ENCODE peak calls at places on chromosomes 12 and 14, in seven cellular contexts. I is fibroblast of lung, X is PC-9, D is ascending aorta, Z is NT2/D1, K is right cardiac atrium, M is lower lobe of right lung. Y is an unnamed sample. For H3K27me3 and H3K4me1, the result is how much of the 10 kb centered on the place peaks cover.

GRCh38 chr12:11576104-11576503 is 73.4 kb upstream of the ETV6 start:
- DNase-seq in I (peak), Z (no peak), D (no peak), M (no peak), X (peak), K (no peak), Y (no peak)

GRCh38 chr12:122729583-122730214 is 945 bp downstream of the HCAR1 start:
- DNase-seq in D (no peak), K (no peak), X (no peak), I (no peak), M (no peak), Z (no peak), Y (no peak)

GRCh38 chr12:47280543-47281330 is 201.0 kb upstream of the AMIGO2 start:
- DNase-seq in I (no peak), K (no peak), D (no peak), Z (no peak), M (no peak), X (no peak), Y (no peak)

GRCh38 chr14:60653709-60654161 is 4.5 kb upstream of the SIX1 start:
- DNase-seq in I (no peak), X (no peak), Z (no peak), M (no peak), D (no peak), K (no peak), Y (no peak)

GRCh38 chr12:131833896-131834641 is 5.9 kb downstream of the MMP17 start:
- DNase-seq in D (no peak), K (no peak), X (no peak), Z (no peak), I (peak), M (no peak), Y (no peak)

GRCh38 chr12:31923063-31923412 is 36.2 kb upstream of the RESF1 start:
- DNase-seq in M (no peak), I (no peak), K (no peak), X (no peak), D (no peak), Z (no peak), Y (no peak)

GRCh38 chr12:23659151-23659550 is 290.3 kb downstream of the SOX5 start:
- DNase-seq in X (no peak), I (no peak), M (no peak), K (no peak), Z (no peak), D (no peak), Y (no peak)

GRCh38 chr12:65300679-65301349 is 22.3 kb downstream of the MSRB3 start:
- DNase-seq in Z (no peak), K (no peak), X (no peak), D (no peak), M (no peak), I (peak), Y (no peak)

GRCh38 chr12:124654666-124655316 is 87.4 kb upstream of the NCOR2 start:
- DNase-seq in K (peak), X (no peak), Z (no peak), I (no peak), D (peak), M (no peak), Y (no peak)

GRCh38 chr12:2961705-2962104 is 2.5 kb downstream of the TEAD4 start:
- DNase-seq in D (no peak), K (no peak), Z (no peak), I (no peak), X (no peak), M (no peak), Y (no peak)

GRCh38 chr12:102043928-102044327 is 17.9 kb downstream of the WASHC3 start:
- DNase-seq in X (no peak), Z (no peak), I (no peak), K (no peak), M (no peak), D (no peak), Y (no peak)

GRCh38 chr14:90545966-90546751 is 149.3 kb downstream of the CALM1 start:
- DNase-seq in M (peak), Z (no peak), X (no peak), D (peak), I (no peak), K (peak), Y (no peak)

GRCh38 chr12:67758119-67758873 is 109.8 kb downstream of the DYRK2 start:
- DNase-seq in M (no peak), K (no peak), X (no peak), D (no peak), Z (no peak), I (no peak), Y (no peak)

GRCh38 chr14:101235042-101235871 is 326.0 kb upstream of the DIO3 start:
- DNase-seq in K (peak), Z (peak), M (peak), I (peak), D (peak), X (no peak), Y (no peak)

GRCh38 chr14:52767058-52767833 is 24.2 kb downstream of the GNPNAT1 start:
- DNase-seq in D (no peak), X (no peak), I (no peak), Z (no peak), M (no peak), K (no peak), Y (no peak)

GRCh38 chr12:103912069-103912468 is 18.1 kb upstream of the HSP90B1 start:
- DNase-seq in M (no peak), D (no peak), Z (no peak), K (no peak), I (no peak), X (no peak), Y (no peak)

GRCh38 chr14:71143391-71144290 is 236.4 kb downstream of the PCNX1 start:
- DNase-seq in D (no peak), I (peak), K (no peak), Z (peak), M (no peak), X (peak), Y (peak)

GRCh38 chr12:62250671-62251608 is 9.3 kb upstream of the USP15 start:
- DNase-seq in X (no peak), I (peak), Z (no peak), D (no peak), M (no peak), K (no peak), Y (peak)

GRCh38 chr14:70697681-70698080 is 56.0 kb downstream of the TTC9 start:
- DNase-seq in Z (no peak), K (no peak), D (no peak), X (peak), M (no peak), I (no peak), Y (no peak)

GRCh38 chr12:50662121-50662480 is 101.8 kb upstream of the ATF1 start:
- DNase-seq in M (no peak), D (no peak), K (no peak), Z (no peak), I (no peak), X (no peak), Y (no peak)

GRCh38 chr12:51240971-51241370 is 2.3 kb downstream of the DAZAP2 start:
- DNase-seq in X (peak), M (no peak), Z (no peak), D (no peak), I (peak), K (no peak), Y (no peak)

GRCh38 chr12:30067156-30067555 is 283.4 kb upstream of the TMTC1 start:
- DNase-seq in Z (no peak), X (no peak), D (no peak), M (no peak), I (peak), K (no peak), Y (no peak)

GRCh38 chr12:116969615-116970575 is 59.1 kb downstream of the FBXW8 start:
- DNase-seq in M (peak), X (no peak), Z (no peak), I (peak), K (peak), D (no peak), Y (no peak)

GRCh38 chr14:105845725-105846309 is 319.4 kb downstream of the TMEM121 start:
- DNase-seq in X (no peak), M (no peak), D (no peak), I (no peak), Z (no peak), K (no peak), Y (no peak)

GRCh38 chr14:68147331-68147730 is 327.8 kb downstream of the RAD51B start:
- DNase-seq in K (no peak), I (peak), X (no peak), Z (no peak), D (no peak), M (no peak), Y (no peak)

GRCh38 chr14:30994681-30995620 is 30.5 kb upstream of the AP4S1 start:
- DNase-seq in I (peak), Z (no peak), X (no peak), D (no peak), K (no peak), M (no peak), Y (no peak)

GRCh38 chr12:1822699-1823098 is 2.3 kb downstream of the LRTM2 start:
- DNase-seq in M (no peak), Z (no peak), D (no peak), X (no peak), K (no peak), I (no peak), Y (no peak)
- H3K27me3 ChIP-seq in M (half or more), Z (under half), D (under half), X (half or more), K (under half), I (half or more), Y (half or more)

GRCh38 chr12:13437541-13437940 is 241.0 kb downstream of the EMP1 start:
- DNase-seq in D (no peak), X (no peak), K (no peak), Z (no peak), I (no peak), M (no peak), Y (no peak)

GRCh38 chr12:13435535-13435934 is 239.0 kb downstream of the EMP1 start:
- DNase-seq in K (no peak), D (no peak), X (no peak), I (no peak), Z (peak), M (no peak), Y (no peak)

GRCh38 chr12:13436182-13436581 is 239.7 kb downstream of the EMP1 start:
- DNase-seq in D (no peak), M (no peak), K (no peak), X (no peak), Z (peak), I (no peak), Y (no peak)

GRCh38 chr12:13433768-13434167 is 237.2 kb downstream of the EMP1 start:
- DNase-seq in Z (no peak), I (no peak), D (no peak), X (no peak), M (no peak), K (no peak), Y (no peak)

GRCh38 chr12:13436696-13437391 is 240.3 kb downstream of the EMP1 start:
- DNase-seq in D (peak), M (no peak), Z (no peak), I (no peak), X (no peak), K (peak), Y (no peak)
- H3K4me1 ChIP-seq in D (under half), M (under half), Z (under half), I (under half), X (under half), K (under half), Y (under half)

GRCh38 chr12:54413284-54414190 is 5.5 kb downstream of the ITGA5 start:
- DNase-seq in K (peak), Z (no peak), M (peak), I (no peak), D (no peak), X (no peak), Y (no peak)

GRCh38 chr12:54409267-54409666 is 9.8 kb downstream of the ITGA5 start:
- DNase-seq in I (no peak), Z (no peak), X (peak), D (no peak), K (peak), M (no peak), Y (no peak)

GRCh38 chr12:54412786-54413185 is 6.3 kb downstream of the ITGA5 start:
- DNase-seq in D (no peak), Z (no peak), K (no peak), X (no peak), M (no peak), I (no peak), Y (no peak)

GRCh38 chr12:54412348-54412747 is 6.7 kb downstream of the ITGA5 start:
- DNase-seq in K (no peak), M (no peak), Z (no peak), I (no peak), D (no peak), X (no peak), Y (no peak)

GRCh38 chr12:54411398-54412241 is 7.4 kb downstream of the ITGA5 start:
- DNase-seq in I (peak), K (peak), Z (no peak), D (peak), X (peak), M (peak), Y (peak)
- H3K4me3 ChIP-seq in I (no peak), K (no peak), Z (no peak), D (peak), X (no peak), M (no peak), Y (no peak)

DNA sequence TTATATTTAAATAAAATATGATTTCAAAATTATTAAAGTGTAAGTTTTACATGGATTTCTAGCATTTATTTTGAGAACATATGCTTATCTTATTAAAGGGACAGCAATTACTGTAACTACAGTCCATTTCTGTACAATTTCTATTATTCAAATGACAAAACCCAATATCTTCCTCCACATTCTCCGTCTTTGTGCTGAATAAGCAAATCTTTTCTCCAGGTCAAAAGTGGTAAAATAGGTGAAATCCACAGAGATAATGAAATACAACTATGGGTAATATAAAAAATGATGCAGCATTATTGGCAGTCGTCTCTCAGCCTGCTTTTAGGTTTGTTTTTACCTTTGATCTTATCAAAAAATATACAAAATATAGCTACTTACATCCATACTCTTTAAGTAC is 79.4 kb upstream of the OTX2 start:
- DNase-seq in I (no peak), D (no peak), Z (no peak), X (no peak), M (no peak), K (no peak), Y (no peak)
- H3K27me3 ChIP-seq in I (under half), D (under half), Z (under half), X (under half), M (under half), K (under half), Y (under half)

GRCh38 chr12:92136883-92137582 is 8.6 kb downstream of the BTG1 start:
- DNase-seq in K (no peak), Z (no peak), D (no peak), I (peak), X (peak), M (no peak), Y (peak)
- H3K4me1 ChIP-seq in K (under half), Z (under half), D (under half), I (under half), X (half or more), M (half or more), Y (half or more)

GRCh38 chr12:111409403-111410228 is 3.9 kb downstream of the SH2B3 start:
- DNase-seq in D (peak), I (peak), K (peak), X (peak), M (peak), Z (no peak), Y (no peak)
- H3K4me3 ChIP-seq in D (peak), I (no peak), K (no peak), X (peak), M (peak), Z (no peak), Y (no peak)

GRCh38 chr12:111030800-111031199 is 110.4 kb upstream of the MYL2 start:
- DNase-seq in I (no peak), M (no peak), X (no peak), D (no peak), K (no peak), Z (no peak), Y (no peak)

GRCh38 chr12:111027431-111027830 is 107.1 kb upstream of the MYL2 start:
- DNase-seq in I (no peak), M (no peak), X (no peak), Z (no peak), D (no peak), K (no peak), Y (no peak)

GRCh38 chr12:111029305-111029704 is 108.9 kb upstream of the MYL2 start:
- DNase-seq in X (no peak), M (no peak), K (no peak), D (no peak), I (no peak), Z (no peak), Y (no peak)

GRCh38 chr12:111028830-111029229 is 108.5 kb upstream of the MYL2 start:
- DNase-seq in Z (no peak), K (no peak), M (no peak), D (no peak), I (no peak), X (no peak), Y (no peak)

GRCh38 chr12:111029732-111030131 is 109.4 kb upstream of the MYL2 start:
- DNase-seq in M (no peak), K (no peak), Z (no peak), D (no peak), I (no peak), X (no peak), Y (no peak)
- H3K27me3 ChIP-seq in M (half or more), K (under half), Z (under half), D (under half), I (under half), X (half or more), Y (half or more)

DNA sequence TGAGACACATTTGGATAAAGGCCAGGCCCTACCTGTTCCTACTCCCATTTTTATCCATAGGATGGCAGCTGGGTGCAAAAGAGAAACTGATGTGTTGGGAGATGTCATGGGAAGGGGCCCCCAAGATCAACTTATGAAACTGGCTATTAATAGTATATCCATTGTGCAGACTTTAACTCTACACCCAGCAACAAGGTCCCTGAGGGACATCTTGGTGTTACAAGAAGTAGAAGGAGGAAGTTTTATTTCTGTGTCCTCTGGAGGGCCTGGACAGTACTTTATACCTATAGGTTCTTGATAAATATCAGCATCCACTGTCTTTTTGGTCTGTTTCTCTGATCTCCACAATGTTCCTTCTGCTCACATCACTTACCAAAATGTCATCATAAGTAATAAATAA is 84.6 kb downstream of the BTG1 start:
- DNase-seq in K (no peak), D (no peak), I (no peak), X (no peak), Z (no peak), M (no peak), Y (no peak)
- H3K4me1 ChIP-seq in K (under half), D (under half), I (under half), X (under half), Z (under half), M (under half), Y (under half)

Y was measured in keratinocyte.